ENCODE peak calls at places on chromosome X, in ten cellular contexts. F, P, Q, Z, M, Y, W, X, I and L are unnamed samples.
A peak's percentile ranks its signal among the peaks of the same experiment; 100 is the strongest.

GRCh38 chrX:139936259-139936658 is 3.4 kb upstream of the ATP11C start:
- DNase-seq in F (no peak), P (no peak), Q (no peak), Z (no peak), M (peak; percentile 26), Y (no peak), W (no peak), X (no peak), I (no peak), L (no peak)

GRCh38 chrX:104137496-104137895 is 19.3 kb downstream of the SLC25A53 start:
- DNase-seq in F (no peak), P (peak; percentile 50), Q (no peak), Z (no peak), M (peak; percentile 42), Y (no peak), W (peak; percentile 21), X (no peak), I (peak; percentile 21), L (no peak)

GRCh38 chrX:10032147-10032546 is 65.0 kb downstream of the CLDN34 start:
- DNase-seq in F (no peak), P (no peak), Q (no peak), Z (no peak), M (no peak), Y (no peak), W (no peak), X (no peak), I (no peak), L (no peak)

GRCh38 chrX:39052751-39053150 is 251.5 kb downstream of the MID1IP1 start:
- DNase-seq in F (no peak), P (no peak), Q (no peak), Z (no peak), M (no peak), Y (no peak), W (no peak), X (no peak), I (no peak), L (no peak)

GRCh38 chrX:117134983-117135382 is 672.2 kb upstream of the CT83 start:
- DNase-seq in F (no peak), P (no peak), Q (no peak), Z (no peak), M (no peak), Y (no peak), W (no peak), X (no peak), I (no peak), L (no peak)

GRCh38 chrX:86805241-86805640 is 657.0 kb downstream of the DACH2 start:
- DNase-seq in F (no peak), P (no peak), Q (no peak), Z (no peak), M (no peak), Y (no peak), W (no peak), X (no peak), I (no peak), L (no peak)

GRCh38 chrX:149527705-149528104 is 13.1 kb upstream of the EOLA1 start:
- DNase-seq in F (no peak), P (peak; percentile 31), Q (peak; percentile 12), Z (no peak), M (peak; percentile 54), Y (no peak), W (no peak), X (no peak), I (peak; percentile 43), L (no peak)

GRCh38 chrX:9327747-9328145 is 137.1 kb upstream of the TBL1X start:
- DNase-seq in F (no peak), P (peak; percentile 75), Q (no peak), Z (no peak), M (peak; percentile 89), Y (peak; percentile 83), W (no peak), X (no peak), I (no peak), L (no peak)

GRCh38 chrX:7582191-7582590 is 260.8 kb upstream of the VCX start:
- DNase-seq in F (no peak), P (no peak), Q (no peak), Z (no peak), M (no peak), Y (peak; percentile 18), W (no peak), X (no peak), I (no peak), L (no peak)

GRCh38 chrX:154840856-154841255 is 6.4 kb upstream of the SMIM9 start:
- DNase-seq in F (no peak), P (peak; percentile 65), Q (peak; percentile 4), Z (no peak), M (peak; percentile 67), Y (peak; percentile 31), W (no peak), X (no peak), I (peak; percentile 60), L (peak; percentile 33)

GRCh38 chrX:128975716-128976115 is 547.6 kb downstream of the SMARCA1 start:
- DNase-seq in F (peak; percentile 28), P (peak; percentile 3), Q (peak; percentile 66), Z (peak; percentile 74), M (peak; percentile 33), Y (no peak), W (peak; percentile 36), X (no peak), I (peak; percentile 54), L (peak; percentile 18)

GRCh38 chrX:47186096-47186740 is 7.4 kb upstream of the UBA1 start:
- DNase-seq in F (no peak), P (no peak), Q (no peak), Z (no peak), M (no peak), Y (no peak), W (no peak), X (no peak), I (no peak), L (no peak)

GRCh38 chrX:71533850-71534515 is 1.1 kb downstream of the OGT start:
- DNase-seq in F (no peak), P (peak; percentile 46), Q (peak; percentile 59), Z (peak; percentile 42), M (peak; percentile 30), Y (no peak), W (peak; percentile 32), X (peak; percentile 46), I (peak; percentile 71), L (no peak)

GRCh38 chrX:42615161-42615563 is 162.8 kb downstream of the PPP1R2C start:
- DNase-seq in F (no peak), P (peak; percentile 4), Q (no peak), Z (no peak), M (peak; percentile 19), Y (no peak), W (peak; percentile 2), X (no peak), I (peak; percentile 32), L (no peak)

GRCh38 chrX:9612146-9612505 is 147.3 kb downstream of the TBL1X start:
- DNase-seq in F (no peak), P (no peak), Q (no peak), Z (no peak), M (no peak), Y (no peak), W (no peak), X (no peak), I (peak; percentile 21), L (no peak)

GRCh38 chrX:39848900-39849299 is 248.9 kb downstream of the BCOR start:
- DNase-seq in F (no peak), P (peak; percentile 93), Q (no peak), Z (no peak), M (peak; percentile 58), Y (peak; percentile 27), W (no peak), X (no peak), I (no peak), L (no peak)

GRCh38 chrX:40108959-40109287 is 11.2 kb upstream of the BCOR start:
- DNase-seq in F (no peak), P (peak; percentile 75), Q (peak; percentile 80), Z (no peak), M (peak; percentile 79), Y (no peak), W (peak; percentile 82), X (peak; percentile 74), I (peak; percentile 81), L (no peak)

GRCh38 chrX:69095260-69095659 is 70.0 kb downstream of the PJA1 start:
- DNase-seq in F (no peak), P (no peak), Q (peak; percentile 35), Z (no peak), M (no peak), Y (no peak), W (no peak), X (no peak), I (no peak), L (no peak)

GRCh38 chrX:37746951-37747350 is 32.9 kb upstream of the CYBB start:
- DNase-seq in F (no peak), P (no peak), Q (no peak), Z (no peak), M (no peak), Y (no peak), W (no peak), X (no peak), I (no peak), L (no peak)

GRCh38 chrX:37746268-37746931 is 33.5 kb upstream of the CYBB start:
- DNase-seq in F (no peak), P (no peak), Q (no peak), Z (no peak), M (peak; percentile 64), Y (no peak), W (no peak), X (no peak), I (no peak), L (peak; percentile 45)

GRCh38 chrX:37745835-37746234 is 34.0 kb upstream of the CYBB start:
- DNase-seq in F (no peak), P (no peak), Q (no peak), Z (no peak), M (no peak), Y (no peak), W (no peak), X (no peak), I (no peak), L (no peak)

GRCh38 chrX:37745354-37745753 is 34.5 kb upstream of the CYBB start:
- DNase-seq in F (no peak), P (peak; percentile 64), Q (peak; percentile 79), Z (peak; percentile 57), M (peak; percentile 84), Y (peak; percentile 45), W (peak; percentile 68), X (peak; percentile 53), I (peak; percentile 85), L (peak; percentile 42)
- TF ChIP-seq CTCF in F (peak; percentile 73), P (peak; percentile 85), Q (peak; percentile 69), Z (peak; percentile 76), M (peak; percentile 80), Y (peak; percentile 77), W (peak; percentile 76), X (peak; percentile 68), I (peak; percentile 88), L (peak; percentile 59)

GRCh38 chrX:111719426-111720210 is 38.6 kb downstream of the ALG13 start:
- DNase-seq in F (no peak), P (peak; percentile 16), Q (no peak), Z (no peak), M (peak; percentile 12), Y (no peak), W (no peak), X (no peak), I (peak; percentile 4), L (no peak)
- TF ChIP-seq CTCF in F (peak; percentile 39), P (peak; percentile 35), Q (peak; percentile 24), Z (peak; percentile 61), M (peak; percentile 51), Y (peak; percentile 10), W (peak; percentile 21), X (peak; percentile 10), I (peak; percentile 55), L (no peak)

GRCh38 chrX:30635630-30636029 is 17.6 kb upstream of the GK start:
- DNase-seq in F (no peak), P (no peak), Q (peak; percentile 12), Z (no peak), M (peak; percentile 51), Y (no peak), W (no peak), X (no peak), I (no peak), L (peak; percentile 29)
- TF ChIP-seq CTCF in F (no peak), P (peak; percentile 44), Q (peak; percentile 39), Z (peak; percentile 59), M (peak; percentile 62), Y (no peak), W (peak; percentile 43), X (peak; percentile 42), I (peak; percentile 55), L (no peak)

GRCh38 chrX:133171962-133172708 is 46.0 kb downstream of the TFDP3 start:
- DNase-seq in F (no peak), P (peak; percentile 9), Q (peak; percentile 41), Z (no peak), M (peak; percentile 65), Y (no peak), W (no peak), X (no peak), I (peak; percentile 87), L (no peak)
- TF ChIP-seq CTCF in F (peak; percentile 60), P (peak; percentile 21), Q (peak; percentile 18), Z (peak; percentile 81), M (peak; percentile 78), Y (peak; percentile 44), W (peak; percentile 18), X (peak; percentile 31), I (peak; percentile 61), L (no peak)